ENCODE peak calls at places on chromosomes 11 and 22, in seven cellular contexts. F, D, V, X, C, B and K are unnamed samples.
A peak's percentile ranks its signal among the peaks of the same experiment; 100 is the strongest.

GRCh38 chr22:24834845-24835570 is 29.0 kb downstream of the SGSM1 start:
- DNase-seq in V (no peak), C (no peak), X (peak; percentile 21), F (no peak), D (no peak), B (peak; percentile 59), K (peak; percentile 11)

GRCh38 chr11:66316849-66317251 is at the start of gene CD248:
- DNase-seq in B (no peak), D (no peak), X (no peak), V (peak; percentile 89), F (no peak), C (peak; percentile 55), K (no peak)

GRCh38 chr11:17188675-17189074 is 19.1 kb downstream of the PIK3C2A start:
- DNase-seq in F (no peak), V (no peak), X (no peak), C (no peak), B (no peak), D (no peak), K (no peak)

GRCh38 chr11:113553235-113553634 is 78.0 kb upstream of the DRD2 start:
- DNase-seq in X (no peak), V (no peak), C (no peak), B (no peak), F (no peak), D (no peak), K (peak; percentile 92)

GRCh38 chr11:8248786-8249185 is 14.9 kb downstream of the LMO1 start:
- DNase-seq in D (no peak), X (no peak), B (no peak), V (no peak), F (no peak), C (peak; percentile 3), K (no peak)

GRCh38 chr11:107924306-107924705 is 3.9 kb upstream of the RAB39A start:
- DNase-seq in D (no peak), X (no peak), V (no peak), F (no peak), C (no peak), B (no peak), K (no peak)

GRCh38 chr11:128105511-128105910 is 481.8 kb downstream of the ETS1 start:
- DNase-seq in F (no peak), B (no peak), C (no peak), D (no peak), X (no peak), V (no peak), K (no peak)

GRCh38 chr22:47561766-47562165 is 799.3 kb downstream of the TBC1D22A start:
- DNase-seq in F (no peak), B (no peak), X (no peak), D (no peak), C (no peak), V (no peak), K (no peak)

GRCh38 chr22:18156878-18157713 is 7.1 kb downstream of the USP18 start:
- DNase-seq in B (peak; percentile 75), V (peak; percentile 42), F (no peak), C (peak; percentile 88), D (peak; percentile 73), X (peak; percentile 72), K (peak; percentile 62)

GRCh38 chr11:115659061-115659963 is 155.1 kb upstream of the CADM1 start:
- DNase-seq in C (peak; percentile 57), F (no peak), V (peak; percentile 41), X (no peak), D (no peak), B (peak; percentile 53), K (peak; percentile 19)

GRCh38 chr11:103851166-103851651 is 185.2 kb upstream of the DDI1 start:
- DNase-seq in F (no peak), X (no peak), D (no peak), C (no peak), B (no peak), V (no peak), K (peak; percentile 2)

GRCh38 chr11:1102996-1103395 is 28.3 kb downstream of the MUC2 start:
- DNase-seq in D (no peak), C (no peak), X (no peak), V (no peak), F (no peak), B (no peak), K (no peak)

GRCh38 chr11:4072668-4073285 is 21.8 kb upstream of the RRM1 start:
- DNase-seq in V (no peak), B (peak; percentile 90), D (no peak), F (peak; percentile 70), C (no peak), X (peak; percentile 62), K (peak; percentile 70)

GRCh38 chr22:33922268-33922667 is 2.0 kb upstream of the LARGE1 start:
- DNase-seq in X (peak; percentile 13), V (no peak), F (no peak), C (peak; percentile 62), D (peak; percentile 55), B (peak; percentile 19), K (peak; percentile 14)

GRCh38 chr11:2466869-2467694 is 22.3 kb downstream of the KCNQ1 start:
- DNase-seq in B (no peak), F (no peak), V (no peak), D (peak; percentile 67), C (no peak), X (no peak), K (no peak)

GRCh38 chr11:19982761-19983495 is 177.3 kb downstream of the DBX1 start:
- DNase-seq in V (no peak), F (no peak), X (no peak), D (no peak), B (no peak), C (no peak), K (no peak)

GRCh38 chr22:33210129-33210784 is 152.1 kb upstream of the SYN3 start:
- DNase-seq in F (peak; percentile 57), X (peak; percentile 51), D (peak; percentile 51), B (peak; percentile 18), C (peak; percentile 36), V (no peak), K (peak; percentile 33)

GRCh38 chr11:124499711-124500110 is 43.7 kb downstream of the OR8B12 start:
- DNase-seq in C (no peak), V (no peak), F (no peak), B (no peak), D (no peak), X (no peak), K (no peak)

GRCh38 chr11:72573380-72573949 is 100.8 kb downstream of the PDE2A start:
- DNase-seq in X (peak; percentile 63), B (no peak), V (peak; percentile 49), D (no peak), F (no peak), C (peak; percentile 73), K (peak; percentile 48)

GRCh38 chr11:94787798-94788197 is 19.6 kb downstream of the AMOTL1 start:
- DNase-seq in V (no peak), F (no peak), C (no peak), X (no peak), B (no peak), D (no peak), K (no peak)

GRCh38 chr11:127044535-127044934 is 44.0 kb upstream of the KIRREL3 start:
- DNase-seq in D (no peak), X (peak; percentile 10), V (no peak), F (no peak), C (no peak), B (no peak), K (no peak)

GRCh38 chr11:126072141-126072741 is 9.6 kb upstream of the CDON start:
- DNase-seq in D (no peak), X (peak; percentile 33), V (no peak), C (no peak), F (no peak), B (no peak), K (no peak)

GRCh38 chr11:123351375-123351774 is 78.7 kb upstream of the GRAMD1B start:
- DNase-seq in X (no peak), B (peak; percentile 96), V (peak; percentile 40), F (no peak), D (no peak), C (peak; percentile 86), K (no peak)

GRCh38 chr22:17281026-17281809 is 62.0 kb upstream of the ADA2 start:
- DNase-seq in V (no peak), F (no peak), D (no peak), C (no peak), B (no peak), X (no peak), K (no peak)

GRCh38 chr11:72954860-72955259 is 140.6 kb downstream of the ATG16L2 start:
- DNase-seq in D (no peak), V (no peak), F (no peak), B (peak; percentile 42), X (no peak), C (no peak), K (no peak)

GRCh38 chr22:46539169-46539568 is 1.7 kb upstream of the CELSR1 start:
- DNase-seq in F (no peak), V (no peak), B (no peak), D (no peak), C (no peak), X (no peak), K (no peak)

GRCh38 chr22:39212721-39213376 is 31.9 kb downstream of the PDGFB start:
- DNase-seq in F (no peak), B (peak; percentile 35), C (no peak), V (no peak), X (peak; percentile 56), D (peak; percentile 37), K (peak; percentile 91)

GRCh38 chr22:50310209-50310722 is 2.8 kb upstream of the PLXNB2 start:
- DNase-seq in D (no peak), V (no peak), F (no peak), C (peak; percentile 18), B (no peak), X (no peak), K (no peak)

GRCh38 chr11:103488021-103488420 is 378.8 kb downstream of the DYNC2H1 start:
- DNase-seq in V (no peak), X (no peak), D (no peak), F (no peak), C (no peak), B (no peak), K (no peak)

GRCh38 chr11:45925550-45925949 is 3.1 kb downstream of the LARGE2 start:
- DNase-seq in C (no peak), B (no peak), D (no peak), V (no peak), X (no peak), F (no peak), K (no peak)

GRCh38 chr11:2761131-2762030 is 61.6 kb upstream of the KCNQ1OT1 start:
- DNase-seq in C (peak; percentile 6), X (no peak), B (no peak), V (no peak), D (peak; percentile 34), F (no peak), K (no peak)

GRCh38 chr22:42777126-42777525 is 56.5 kb upstream of the A4GALT start:
- DNase-seq in D (no peak), X (no peak), V (no peak), B (no peak), C (no peak), F (no peak), K (no peak)

GRCh38 chr11:72840780-72841179 is 26.6 kb downstream of the ATG16L2 start:
- DNase-seq in C (no peak), X (no peak), F (no peak), B (no peak), V (no peak), D (no peak), K (no peak)

GRCh38 chr11:74839971-74840370 is 91.3 kb downstream of the RNF169 start:
- DNase-seq in D (no peak), V (no peak), B (no peak), F (no peak), C (no peak), X (no peak), K (no peak)